ENCODE peak calls at places on chromosome 12, in ten cellular contexts. N is left ventricle myocardium inferior; J is tibial nerve; X is A549; L is iPS DF 6.9; P is upper lobe of left lung; Q is transverse colon; D is body of pancreas; O is CD8-positive, alpha-beta T cell; A is CD4-positive, CD25-positive, alpha-beta regulatory T cell. W is an unnamed sample. For H3K4me1, the result is how much of the 10 kb centered on the place peaks cover.

GRCh38 chr12:32454866-32455265 is 55.5 kb downstream of the FGD4 start:
- DNase-seq in N (no peak), J (no peak), X (no peak), L (peak), P (no peak), Q (no peak), D (no peak), O (no peak), A (no peak), W (no peak)

GRCh38 chr12:120468846-120469449 is 600 bp downstream of the SRSF9 start:
- DNase-seq in N (peak), J (no peak), X (peak), L (no peak), P (peak), Q (peak), D (peak), O (peak), A (no peak), W (no peak)

GRCh38 chr12:218728-219590 is 5.0 kb upstream of the SLC6A12 start:
- DNase-seq in N (no peak), J (no peak), X (no peak), L (no peak), P (no peak), Q (no peak), D (no peak), O (no peak), A (no peak), W (no peak)

GRCh38 chr12:40632933-40633332 is 59.3 kb upstream of the CNTN1 start:
- DNase-seq in N (no peak), J (no peak), X (no peak), L (no peak), P (no peak), Q (no peak), D (no peak), O (no peak), A (no peak), W (no peak)

GRCh38 chr12:1845427-1845826 is 25.1 kb downstream of the LRTM2 start:
- DNase-seq in N (no peak), J (peak), X (no peak), L (no peak), P (peak), Q (peak), D (no peak), O (no peak), A (no peak), W (no peak)

GRCh38 chr12:105233045-105233905 is 2.7 kb downstream of the APPL2 start:
- DNase-seq in N (no peak), J (no peak), X (no peak), L (no peak), P (no peak), Q (no peak), D (no peak), O (no peak), A (no peak), W (no peak)

GRCh38 chr12:47820631-47821345 is 1.1 kb upstream of the HDAC7 start:
- DNase-seq in N (peak), J (peak), X (peak), L (no peak), P (peak), Q (peak), D (peak), O (no peak), A (no peak), W (peak)

GRCh38 chr12:59972941-59973340 is 377.1 kb downstream of the SLC16A7 start:
- DNase-seq in N (no peak), J (no peak), X (peak), L (no peak), P (no peak), Q (no peak), D (no peak), O (no peak), A (no peak), W (no peak)

GRCh38 chr12:56839489-56840442 is 76.6 kb downstream of the HSD17B6 start:
- DNase-seq in N (peak), J (no peak), X (peak), L (peak), P (peak), Q (peak), D (peak), O (peak), A (no peak), W (peak)

GRCh38 chr12:90301734-90302133 is 593.1 kb upstream of the ATP2B1 start:
- DNase-seq in N (no peak), J (no peak), X (no peak), L (no peak), P (no peak), Q (no peak), D (no peak), O (no peak), A (no peak), W (no peak)

GRCh38 chr12:12158858-12159257 is 88.1 kb downstream of the BCL2L14 start:
- DNase-seq in N (peak), J (no peak), X (no peak), L (no peak), P (no peak), Q (no peak), D (no peak), O (no peak), A (no peak), W (no peak)

GRCh38 chr12:2332947-2333346 is 280.2 kb downstream of the CACNA1C start:
- DNase-seq in N (no peak), J (no peak), X (peak), L (no peak), P (no peak), Q (no peak), D (no peak), O (no peak), A (no peak), W (no peak)

GRCh38 chr12:97784904-97785303 is 322.3 kb downstream of the RMST start:
- DNase-seq in N (no peak), J (no peak), X (no peak), L (peak), P (no peak), Q (no peak), D (no peak), O (no peak), A (no peak), W (no peak)

GRCh38 chr12:6326316-6326959 is 15.4 kb downstream of the TNFRSF1A start:
- DNase-seq in N (peak), J (no peak), X (peak), L (no peak), P (no peak), Q (peak), D (no peak), O (no peak), A (no peak), W (peak)

GRCh38 chr12:126936181-126936851 is 1330.7 kb upstream of the TMEM132C start:
- DNase-seq in N (peak), J (no peak), X (peak), L (no peak), P (peak), Q (peak), D (peak), O (no peak), A (no peak), W (peak)

GRCh38 chr12:131621701-131622421 is 89.0 kb upstream of the SFSWAP start:
- DNase-seq in N (no peak), J (no peak), X (no peak), L (no peak), P (no peak), Q (no peak), D (no peak), O (no peak), A (no peak), W (peak)

GRCh38 chr12:65867428-65867827 is 43.1 kb downstream of the HMGA2 start:
- DNase-seq in N (no peak), J (no peak), X (no peak), L (no peak), P (no peak), Q (no peak), D (no peak), O (no peak), A (no peak), W (no peak)

GRCh38 chr12:108821407-108822397 is 35.7 kb downstream of the SSH1 start:
- DNase-seq in N (no peak), J (no peak), X (no peak), L (no peak), P (peak), Q (no peak), D (peak), O (no peak), A (no peak), W (no peak)

GRCh38 chr12:54420766-54421144 is 1.7 kb upstream of the ITGA5 start:
- DNase-seq in N (no peak), J (peak), X (no peak), L (no peak), P (no peak), Q (no peak), D (no peak), O (no peak), A (no peak), W (peak)

GRCh38 chr12:64670039-64670438 is 59.7 kb downstream of the RASSF3 start:
- DNase-seq in N (no peak), J (no peak), X (no peak), L (no peak), P (no peak), Q (no peak), D (no peak), O (no peak), A (no peak), W (no peak)

GRCh38 chr12:117063162-117063911 is 35.9 kb downstream of the TESC start:
- DNase-seq in N (no peak), J (no peak), X (no peak), L (no peak), P (peak), Q (peak), D (peak), O (peak), A (no peak), W (no peak)

GRCh38 chr12:29238822-29239291 is 89.8 kb downstream of the FAR2 start:
- DNase-seq in N (no peak), J (no peak), X (no peak), L (no peak), P (no peak), Q (no peak), D (no peak), O (no peak), A (no peak), W (peak)

DNA sequence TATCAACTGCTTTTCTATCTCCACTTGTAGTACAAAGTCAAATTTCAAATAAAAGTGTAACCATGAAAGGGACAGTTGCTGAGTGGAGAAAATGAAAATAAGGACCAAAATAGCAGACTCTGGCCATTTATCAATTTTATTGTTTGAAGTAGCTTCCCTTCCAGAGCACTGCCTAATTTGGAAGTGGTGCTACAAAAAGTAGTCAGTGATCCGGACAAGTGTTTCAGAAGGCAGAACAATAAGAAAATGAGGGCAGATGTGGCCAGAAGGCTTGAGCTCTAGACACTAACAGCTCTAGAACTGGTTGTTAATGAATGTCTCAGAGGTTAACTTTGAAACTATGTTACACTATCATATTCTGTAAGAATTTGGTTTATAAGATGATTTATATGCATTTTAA is 48.9 kb downstream of the ABCC9 start:
- DNase-seq in N (no peak), J (no peak), X (no peak), L (no peak), P (no peak), Q (no peak), D (no peak), O (no peak), A (no peak), W (no peak)
- H3K27ac ChIP-seq in N (peak), J (no peak), X (no peak), L (no peak), P (no peak), Q (peak), D (no peak), O (no peak), A (no peak), W (no peak)

DNA sequence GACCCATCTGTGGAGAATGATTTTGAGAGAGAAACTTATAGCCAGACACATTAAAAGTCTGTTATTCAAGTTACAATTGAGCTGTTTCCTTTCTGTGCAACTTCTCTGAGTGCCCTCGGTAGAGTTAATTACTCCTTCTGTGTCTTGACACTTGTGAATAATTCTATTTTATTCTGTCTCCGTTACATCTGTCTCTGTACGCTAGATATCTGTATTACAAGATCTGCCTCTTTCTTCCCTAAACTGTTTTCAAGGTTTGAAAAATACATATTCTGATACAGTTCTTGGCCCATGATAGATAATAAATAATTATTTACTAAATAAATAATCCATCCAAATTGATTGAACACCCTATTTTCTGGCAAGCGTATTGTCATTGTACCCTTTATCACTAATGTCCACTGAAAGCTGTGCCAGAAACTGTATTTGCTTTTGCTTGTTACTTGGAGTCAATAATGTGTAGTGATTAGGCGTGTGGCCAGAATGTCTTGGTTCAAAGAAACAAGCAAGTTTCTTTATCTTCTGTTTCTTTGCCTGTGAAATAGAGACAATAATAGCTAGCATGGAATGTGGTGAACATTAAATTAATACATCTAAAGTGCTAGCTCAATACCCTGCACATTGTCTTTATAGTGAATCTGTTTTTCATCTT is 40.1 kb downstream of the FRS2 start:
- DNase-seq in N (no peak), J (no peak), X (no peak), L (no peak), P (no peak), Q (no peak), D (peak), O (no peak), A (no peak), W (no peak)
- H3K4me1 ChIP-seq in N (half or more), J (under half), X (half or more), L (under half), P (under half), Q (under half), D (under half), O (under half), A (under half), W (under half)

GRCh38 chr12:30965613-30965985 is 39.1 kb downstream of the TSPAN11 start:
- DNase-seq in N (no peak), J (no peak), X (peak), L (no peak), P (no peak), Q (no peak), D (peak), O (no peak), A (no peak), W (no peak)
- H3K27ac ChIP-seq in N (no peak), J (no peak), X (no peak), L (no peak), P (no peak), Q (no peak), D (no peak), O (no peak), A (no peak), W (no peak)

GRCh38 chr12:124609041-124609984 is 41.9 kb upstream of the NCOR2 start:
- DNase-seq in N (peak), J (peak), X (peak), L (no peak), P (peak), Q (peak), D (peak), O (peak), A (peak), W (peak)
- H3K4me1 ChIP-seq in N (under half), J (under half), X (under half), L (under half), P (under half), Q (under half), D (under half), O (under half), A (under half), W (under half)

DNA sequence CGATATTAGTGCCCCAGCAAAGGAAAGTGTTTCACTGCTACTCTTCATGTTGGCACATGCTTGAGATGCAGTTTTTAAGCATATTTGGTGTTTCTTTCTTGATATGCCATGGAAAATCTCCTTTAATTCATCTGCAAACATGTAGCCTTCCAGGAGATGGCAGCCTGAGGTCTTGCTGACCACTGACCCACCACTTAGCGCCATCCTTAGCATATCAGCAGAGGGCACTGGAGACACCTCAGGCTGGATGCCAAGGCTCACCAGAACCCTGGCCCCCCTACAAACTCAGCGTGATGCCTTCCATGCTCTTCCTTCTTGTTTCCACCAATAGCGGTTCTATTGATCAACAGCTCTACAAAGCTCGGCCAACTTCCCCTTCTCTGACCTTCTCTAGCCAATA is 209.9 kb downstream of the SLC15A4 start:
- DNase-seq in N (no peak), J (no peak), X (peak), L (no peak), P (no peak), Q (no peak), D (no peak), O (no peak), A (no peak), W (no peak)
- H3K27ac ChIP-seq in N (no peak), J (no peak), X (no peak), L (no peak), P (no peak), Q (no peak), D (no peak), O (no peak), A (no peak), W (no peak)

GRCh38 chr12:5301539-5301938 is 130.4 kb upstream of the NTF3 start:
- DNase-seq in N (no peak), J (no peak), X (no peak), L (no peak), P (no peak), Q (no peak), D (no peak), O (no peak), A (no peak), W (no peak)
- H3K4me1 ChIP-seq in N (under half), J (under half), X (under half), L (under half), P (under half), Q (under half), D (under half), O (under half), A (under half), W (under half)

GRCh38 chr12:26810330-26810729 is 22.7 kb downstream of the ITPR2 start:
- DNase-seq in N (peak), J (peak), X (no peak), L (no peak), P (peak), Q (no peak), D (peak), O (no peak), A (no peak), W (no peak)
- H3K27ac ChIP-seq in N (peak), J (peak), X (no peak), L (no peak), P (no peak), Q (peak), D (no peak), O (no peak), A (no peak), W (peak)

GRCh38 chr12:9163392-9163791 is 44.8 kb downstream of the PZP start:
- DNase-seq in N (no peak), J (no peak), X (no peak), L (no peak), P (no peak), Q (no peak), D (no peak), O (no peak), A (no peak), W (no peak)
- H3K4me1 ChIP-seq in N (under half), J (under half), X (under half), L (under half), P (under half), Q (under half), D (under half), O (under half), A (under half), W (under half)

GRCh38 chr12:46516238-46516932 is 143.8 kb upstream of the SLC38A2 start:
- DNase-seq in N (no peak), J (no peak), X (no peak), L (no peak), P (no peak), Q (no peak), D (no peak), O (no peak), A (no peak), W (no peak)

GRCh38 chr12:46514886-46515285 is 142.3 kb upstream of the SLC38A2 start:
- DNase-seq in N (no peak), J (no peak), X (no peak), L (no peak), P (no peak), Q (no peak), D (no peak), O (no peak), A (no peak), W (no peak)

GRCh38 chr12:46517579-46517962 is 145.0 kb upstream of the SLC38A2 start:
- DNase-seq in N (no peak), J (no peak), X (no peak), L (no peak), P (no peak), Q (no peak), D (no peak), O (no peak), A (no peak), W (no peak)

GRCh38 chr12:46516933-46517578 is 144.5 kb upstream of the SLC38A2 start:
- DNase-seq in N (no peak), J (no peak), X (no peak), L (no peak), P (no peak), Q (no peak), D (no peak), O (no peak), A (no peak), W (no peak)

GRCh38 chr12:46515829-46516228 is 143.3 kb upstream of the SLC38A2 start:
- DNase-seq in N (no peak), J (no peak), X (no peak), L (no peak), P (no peak), Q (no peak), D (no peak), O (no peak), A (no peak), W (no peak)
- H3K27ac ChIP-seq in N (no peak), J (no peak), X (no peak), L (no peak), P (no peak), Q (no peak), D (no peak), O (no peak), A (no peak), W (no peak)

DNA sequence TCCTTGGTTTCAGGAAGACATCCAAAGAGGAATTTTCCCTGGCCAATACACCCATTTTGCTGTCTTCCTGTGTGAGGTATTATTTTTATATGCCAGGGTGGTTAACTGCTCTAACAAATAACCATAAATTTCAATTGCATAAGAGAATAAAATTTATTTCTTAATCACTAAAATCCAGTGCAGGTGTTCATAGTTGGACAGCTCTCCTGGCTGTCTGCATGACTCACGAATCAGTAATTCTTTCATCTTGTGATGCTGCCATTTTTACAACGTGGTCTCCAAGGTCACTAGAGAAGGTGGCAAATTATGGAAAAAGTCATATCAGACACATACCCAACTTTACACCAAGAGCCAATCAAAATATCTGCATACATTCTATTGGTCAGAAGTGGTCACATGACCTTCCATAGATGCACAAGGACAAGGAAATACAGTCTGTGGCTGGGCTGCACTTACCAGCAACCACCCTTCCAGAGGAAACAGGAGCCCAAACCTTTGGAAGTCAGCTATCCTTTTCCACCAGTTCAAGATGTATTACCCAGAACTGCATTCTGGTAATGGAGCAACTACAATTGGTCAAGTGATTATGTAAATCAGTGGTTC is 193.5 kb upstream of the PLEKHG7 start:
- DNase-seq in N (no peak), J (no peak), X (no peak), L (no peak), P (no peak), Q (no peak), D (no peak), O (no peak), A (no peak), W (no peak)
- H3K4me1 ChIP-seq in N (under half), J (under half), X (under half), L (under half), P (under half), Q (under half), D (under half), O (under half), A (under half), W (under half)

W was measured in SJCRH30.